ENCODE peak calls at places on chromosomes 1 and 21, in five cellular contexts. I, G, S, X and Z are unnamed samples.

GRCh38 chr1:4960782-4961475 is 306.5 kb downstream of the AJAP1 start:
- DNase-seq in I (no peak), G (no peak), S (no peak), X (no peak), Z (peak)

GRCh38 chr1:26072305-26072704 is 4.9 kb upstream of the TRIM63 start:
- DNase-seq in I (no peak), G (peak), S (no peak), X (peak), Z (no peak)

GRCh38 chr21:45622416-45623097 is 21.0 kb upstream of the PCBP3 start:
- DNase-seq in I (no peak), G (no peak), S (no peak), X (no peak), Z (peak)

GRCh38 chr1:181784039-181784683 is 277.4 kb downstream of the ZNF648 start:
- DNase-seq in I (no peak), G (no peak), S (no peak), X (no peak), Z (no peak)

GRCh38 chr21:37183749-37184148 is 83.4 kb downstream of the VPS26C start:
- DNase-seq in I (no peak), G (no peak), S (no peak), X (no peak), Z (no peak)

GRCh38 chr1:44602675-44603610 is 71.3 kb downstream of the TMEM53 start:
- DNase-seq in I (no peak), G (peak), S (peak), X (no peak), Z (no peak)

GRCh38 chr1:217137210-217137871 is 414.1 kb upstream of the ESRRG start:
- DNase-seq in I (no peak), G (peak), S (no peak), X (no peak), Z (peak)

GRCh38 chr1:108646661-108647269 is 14.1 kb downstream of the HENMT1 start:
- DNase-seq in I (peak), G (peak), S (no peak), X (peak), Z (peak)

GRCh38 chr1:21944261-21945074 is 7.4 kb upstream of the HSPG2 start:
- DNase-seq in I (no peak), G (no peak), S (no peak), X (no peak), Z (no peak)